ENCODE peak calls at places on chromosomes 5 and 9, in nine cellular contexts. One of them, this sample, is unnamed.

GRCh38 chr5:35919191-35919590 is 19.2 kb downstream of the CAPSL start:
- DNase-seq in breast epithelium: no peak
- DNase-seq in uterus: no peak
- DNase-seq in effector CD4-positive, alpha-beta T cell: no peak
- DNase-seq in T-helper 17 cell: no peak
- DNase-seq in HuH-7: no peak
- DNase-seq in hepatic stellate cell: peak
- DNase-seq in progenitor cell of endocrine pancreas: no peak
- DNase-seq in ovary: no peak
- DNase-seq in this sample: no peak

GRCh38 chr9:90245661-90246060 is 397.0 kb downstream of the DIRAS2 start:
- DNase-seq in breast epithelium: no peak
- DNase-seq in uterus: no peak
- DNase-seq in effector CD4-positive, alpha-beta T cell: no peak
- DNase-seq in T-helper 17 cell: no peak
- DNase-seq in HuH-7: no peak
- DNase-seq in hepatic stellate cell: no peak
- DNase-seq in progenitor cell of endocrine pancreas: no peak
- DNase-seq in ovary: no peak
- DNase-seq in this sample: no peak

GRCh38 chr5:134223406-134224251 is 2.2 kb downstream of the PPP2CA start:
- DNase-seq in breast epithelium: no peak
- DNase-seq in uterus: no peak
- DNase-seq in effector CD4-positive, alpha-beta T cell: no peak
- DNase-seq in T-helper 17 cell: no peak
- DNase-seq in HuH-7: no peak
- DNase-seq in hepatic stellate cell: peak
- DNase-seq in progenitor cell of endocrine pancreas: no peak
- DNase-seq in ovary: no peak
- DNase-seq in this sample: no peak

GRCh38 chr5:135821061-135821781 is 13.2 kb upstream of the SLC25A48 start:
- DNase-seq in breast epithelium: no peak
- DNase-seq in uterus: no peak
- DNase-seq in effector CD4-positive, alpha-beta T cell: no peak
- DNase-seq in T-helper 17 cell: no peak
- DNase-seq in HuH-7: no peak
- DNase-seq in hepatic stellate cell: no peak
- DNase-seq in progenitor cell of endocrine pancreas: no peak
- DNase-seq in ovary: no peak
- DNase-seq in this sample: no peak

GRCh38 chr5:68544656-68545565 is 329.4 kb downstream of the PIK3R1 start:
- DNase-seq in breast epithelium: no peak
- DNase-seq in uterus: peak
- DNase-seq in effector CD4-positive, alpha-beta T cell: no peak
- DNase-seq in T-helper 17 cell: no peak
- DNase-seq in HuH-7: no peak
- DNase-seq in hepatic stellate cell: no peak
- DNase-seq in progenitor cell of endocrine pancreas: no peak
- DNase-seq in ovary: no peak
- DNase-seq in this sample: no peak

GRCh38 chr5:61167382-61167781 is 5.1 kb upstream of the SMIM15 start:
- DNase-seq in breast epithelium: no peak
- DNase-seq in uterus: no peak
- DNase-seq in effector CD4-positive, alpha-beta T cell: no peak
- DNase-seq in T-helper 17 cell: no peak
- DNase-seq in HuH-7: peak
- DNase-seq in hepatic stellate cell: peak
- DNase-seq in progenitor cell of endocrine pancreas: no peak
- DNase-seq in ovary: no peak
- DNase-seq in this sample: peak

GRCh38 chr5:91848453-91848852 is 465.3 kb upstream of the ARRDC3 start:
- DNase-seq in breast epithelium: no peak
- DNase-seq in uterus: no peak
- DNase-seq in effector CD4-positive, alpha-beta T cell: no peak
- DNase-seq in T-helper 17 cell: no peak
- DNase-seq in HuH-7: no peak
- DNase-seq in hepatic stellate cell: no peak
- DNase-seq in progenitor cell of endocrine pancreas: no peak
- DNase-seq in ovary: no peak
- DNase-seq in this sample: no peak

GRCh38 chr5:170467000-170467707 is 36.7 kb upstream of the KCNIP1 start:
- DNase-seq in breast epithelium: no peak
- DNase-seq in uterus: no peak
- DNase-seq in effector CD4-positive, alpha-beta T cell: no peak
- DNase-seq in T-helper 17 cell: no peak
- DNase-seq in HuH-7: no peak
- DNase-seq in hepatic stellate cell: peak
- DNase-seq in progenitor cell of endocrine pancreas: no peak
- DNase-seq in ovary: no peak
- DNase-seq in this sample: no peak

GRCh38 chr5:57211039-57211438 is 37.2 kb downstream of the GPBP1 start:
- DNase-seq in breast epithelium: no peak
- DNase-seq in uterus: no peak
- DNase-seq in effector CD4-positive, alpha-beta T cell: no peak
- DNase-seq in T-helper 17 cell: no peak
- DNase-seq in HuH-7: no peak
- DNase-seq in hepatic stellate cell: no peak
- DNase-seq in progenitor cell of endocrine pancreas: no peak
- DNase-seq in ovary: no peak
- DNase-seq in this sample: no peak

GRCh38 chr9:96619491-96620154 is at the start of gene CDC14B:
- DNase-seq in breast epithelium: peak
- DNase-seq in uterus: peak
- DNase-seq in effector CD4-positive, alpha-beta T cell: peak
- DNase-seq in T-helper 17 cell: peak
- DNase-seq in HuH-7: peak
- DNase-seq in hepatic stellate cell: peak
- DNase-seq in progenitor cell of endocrine pancreas: peak
- DNase-seq in ovary: peak
- DNase-seq in this sample: peak

GRCh38 chr9:3888496-3888858 is 362.7 kb upstream of the RFX3 start:
- DNase-seq in breast epithelium: no peak
- DNase-seq in uterus: no peak
- DNase-seq in effector CD4-positive, alpha-beta T cell: no peak
- DNase-seq in T-helper 17 cell: no peak
- DNase-seq in HuH-7: no peak
- DNase-seq in hepatic stellate cell: no peak
- DNase-seq in progenitor cell of endocrine pancreas: no peak
- DNase-seq in ovary: no peak
- DNase-seq in this sample: no peak

GRCh38 chr5:73544429-73545402 is 20.7 kb downstream of the ANKRA2 start:
- DNase-seq in breast epithelium: peak
- DNase-seq in uterus: no peak
- DNase-seq in effector CD4-positive, alpha-beta T cell: no peak
- DNase-seq in T-helper 17 cell: no peak
- DNase-seq in HuH-7: no peak
- DNase-seq in hepatic stellate cell: no peak
- DNase-seq in progenitor cell of endocrine pancreas: no peak
- DNase-seq in ovary: no peak
- DNase-seq in this sample: no peak

GRCh38 chr5:120873083-120873482 is 409.0 kb downstream of the PRR16 start:
- DNase-seq in breast epithelium: no peak
- DNase-seq in uterus: no peak
- DNase-seq in effector CD4-positive, alpha-beta T cell: no peak
- DNase-seq in T-helper 17 cell: no peak
- DNase-seq in HuH-7: no peak
- DNase-seq in hepatic stellate cell: no peak
- DNase-seq in progenitor cell of endocrine pancreas: no peak
- DNase-seq in ovary: no peak
- DNase-seq in this sample: no peak

This sample was measured in Ammon's horn.